ENCODE peak calls at places on chromosome X, in five cellular contexts. One of them, this sample, is unnamed.

GRCh38 chrX:24241822-24242648 is 71.8 kb downstream of the SUPT20HL2 start:
- DNase-seq in stomach: no peak
- DNase-seq in left ventricle myocardium inferior: no peak
- DNase-seq in foreskin keratinocyte: no peak
- DNase-seq in psoas muscle: no peak
- DNase-seq in this sample: no peak

GRCh38 chrX:23699636-23700194 is 32.4 kb downstream of the PRDX4 start:
- DNase-seq in psoas muscle: no peak
- DNase-seq in foreskin keratinocyte: no peak
- DNase-seq in stomach: no peak
- DNase-seq in left ventricle myocardium inferior: no peak
- DNase-seq in this sample: no peak

GRCh38 chrX:69016220-69016941 is 148.9 kb downstream of the PJA1 start:
- DNase-seq in left ventricle myocardium inferior: no peak
- DNase-seq in foreskin keratinocyte: no peak
- DNase-seq in psoas muscle: no peak
- DNase-seq in stomach: no peak
- DNase-seq in this sample: peak; percentile 65

GRCh38 chrX:155094468-155095061 is 23.3 kb downstream of the BRCC3 start:
- DNase-seq in foreskin keratinocyte: no peak
- DNase-seq in stomach: no peak
- DNase-seq in psoas muscle: no peak
- DNase-seq in left ventricle myocardium inferior: no peak
- DNase-seq in this sample: no peak

GRCh38 chrX:110104078-110104477 is 101.2 kb downstream of the TMEM164 start:
- DNase-seq in stomach: no peak
- DNase-seq in left ventricle myocardium inferior: no peak
- DNase-seq in psoas muscle: no peak
- DNase-seq in foreskin keratinocyte: no peak
- DNase-seq in this sample: no peak

GRCh38 chrX:23898412-23898959 is 9.3 kb downstream of the APOO start:
- DNase-seq in psoas muscle: no peak
- DNase-seq in left ventricle myocardium inferior: no peak
- DNase-seq in foreskin keratinocyte: peak; percentile 73
- DNase-seq in stomach: no peak
- DNase-seq in this sample: no peak

GRCh38 chrX:45009371-45010000 is 136.5 kb downstream of the KDM6A start:
- DNase-seq in foreskin keratinocyte: peak; percentile 45
- DNase-seq in psoas muscle: no peak
- DNase-seq in left ventricle myocardium inferior: no peak
- DNase-seq in stomach: no peak
- DNase-seq in this sample: no peak

GRCh38 chrX:136574548-136574947 is 42.5 kb downstream of the VGLL1 start:
- DNase-seq in psoas muscle: no peak
- DNase-seq in foreskin keratinocyte: no peak
- DNase-seq in stomach: no peak
- DNase-seq in left ventricle myocardium inferior: no peak
- DNase-seq in this sample: no peak

GRCh38 chrX:124383367-124383766 is 37.0 kb downstream of the SH2D1A start:
- DNase-seq in stomach: no peak
- DNase-seq in psoas muscle: no peak
- DNase-seq in foreskin keratinocyte: no peak
- DNase-seq in left ventricle myocardium inferior: no peak
- DNase-seq in this sample: no peak

GRCh38 chrX:14039344-14039743 is 9.7 kb upstream of the GEMIN8 start:
- DNase-seq in foreskin keratinocyte: no peak
- DNase-seq in left ventricle myocardium inferior: no peak
- DNase-seq in stomach: peak; percentile 60
- DNase-seq in psoas muscle: no peak
- DNase-seq in this sample: no peak

GRCh38 chrX:18654873-18655836 is 16.8 kb downstream of the RS1 start:
- DNase-seq in psoas muscle: no peak
- DNase-seq in foreskin keratinocyte: peak; percentile 7
- DNase-seq in stomach: peak; percentile 28
- DNase-seq in left ventricle myocardium inferior: no peak
- DNase-seq in this sample: no peak

GRCh38 chrX:137550561-137551305 is 15.2 kb upstream of the ZIC3 start:
- DNase-seq in foreskin keratinocyte: no peak
- DNase-seq in psoas muscle: no peak
- DNase-seq in left ventricle myocardium inferior: no peak
- DNase-seq in stomach: no peak
- DNase-seq in this sample: no peak

GRCh38 chrX:142244568-142244967 is 39.5 kb upstream of the MAGEC2 start:
- DNase-seq in foreskin keratinocyte: no peak
- DNase-seq in psoas muscle: no peak
- DNase-seq in left ventricle myocardium inferior: no peak
- DNase-seq in stomach: no peak
- DNase-seq in this sample: no peak

GRCh38 chrX:1163231-1163630 is 49.2 kb downstream of the CRLF2 start:
- DNase-seq in stomach: no peak
- DNase-seq in foreskin keratinocyte: no peak
- DNase-seq in left ventricle myocardium inferior: no peak
- DNase-seq in psoas muscle: no peak
- DNase-seq in this sample: no peak

GRCh38 chrX:66632986-66633385 is 5.9 kb downstream of the EDA2R start:
- DNase-seq in psoas muscle: no peak
- DNase-seq in stomach: no peak
- DNase-seq in left ventricle myocardium inferior: no peak
- DNase-seq in foreskin keratinocyte: no peak
- DNase-seq in this sample: no peak

GRCh38 chrX:153874091-153874365 is 11.9 kb downstream of the L1CAM start:
- DNase-seq in psoas muscle: no peak
- DNase-seq in stomach: no peak
- DNase-seq in left ventricle myocardium inferior: no peak
- DNase-seq in foreskin keratinocyte: no peak
- DNase-seq in this sample: no peak

GRCh38 chrX:63784346-63784901 is 590 bp downstream of the ARHGEF9 start:
- DNase-seq in psoas muscle: no peak
- DNase-seq in stomach: no peak
- DNase-seq in left ventricle myocardium inferior: peak; percentile 13
- DNase-seq in foreskin keratinocyte: no peak
- DNase-seq in this sample: no peak

GRCh38 chrX:19721726-19722370 is 165.6 kb downstream of the SH3KBP1 start:
- DNase-seq in foreskin keratinocyte: no peak
- DNase-seq in stomach: no peak
- DNase-seq in psoas muscle: no peak
- DNase-seq in left ventricle myocardium inferior: peak; percentile 16
- DNase-seq in this sample: no peak

GRCh38 chrX:140918398-140919043 is 83.9 kb upstream of the SPANXB1 start:
- DNase-seq in left ventricle myocardium inferior: no peak
- DNase-seq in foreskin keratinocyte: peak; percentile 30
- DNase-seq in stomach: peak; percentile 27
- DNase-seq in psoas muscle: no peak
- DNase-seq in this sample: no peak

GRCh38 chrX:40471965-40472648 is 108.7 kb upstream of the ATP6AP2 start:
- DNase-seq in stomach: peak; percentile 38
- DNase-seq in left ventricle myocardium inferior: no peak
- DNase-seq in foreskin keratinocyte: peak; percentile 85
- DNase-seq in psoas muscle: no peak
- DNase-seq in this sample: no peak
- H3K27ac ChIP-seq in stomach: peak overlapping the region; percentile 40
- H3K27ac ChIP-seq in left ventricle myocardium inferior: no peak overlapping the region
- H3K27ac ChIP-seq in foreskin keratinocyte: no peak overlapping the region
- H3K27ac ChIP-seq in psoas muscle: no peak overlapping the region
- H3K27ac ChIP-seq in this sample: no peak overlapping the region

DNA sequence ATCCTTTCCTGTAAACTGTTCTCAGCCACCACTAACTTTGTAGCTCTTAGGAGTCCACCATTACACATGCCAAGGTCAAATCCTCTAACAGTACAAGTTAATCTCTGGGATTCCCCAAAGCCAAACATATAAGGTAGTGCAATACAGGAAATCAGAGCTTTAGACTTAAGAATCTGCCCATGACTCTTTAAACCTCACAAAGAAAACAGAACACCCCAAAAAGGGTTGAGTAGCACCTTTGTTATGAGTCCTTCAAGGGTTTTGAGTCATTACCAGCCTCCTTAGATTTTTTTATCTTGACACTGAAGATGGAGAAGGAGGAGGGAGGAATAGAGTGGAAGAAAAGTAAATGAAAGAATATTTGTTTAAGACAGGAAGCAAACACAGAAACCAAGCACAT is 243.9 kb upstream of the SPANXN1 start:
- DNase-seq in stomach: no peak
- DNase-seq in foreskin keratinocyte: no peak
- DNase-seq in psoas muscle: no peak
- DNase-seq in left ventricle myocardium inferior: no peak
- DNase-seq in this sample: no peak
- H3K27ac ChIP-seq in stomach: no peak overlapping the region
- H3K27ac ChIP-seq in foreskin keratinocyte: no peak overlapping the region
- H3K27ac ChIP-seq in psoas muscle: no peak overlapping the region
- H3K27ac ChIP-seq in left ventricle myocardium inferior: no peak overlapping the region
- H3K27ac ChIP-seq in this sample: no peak overlapping the region

GRCh38 chrX:132216806-132217202 is 2.4 kb downstream of the RAP2C start:
- DNase-seq in left ventricle myocardium inferior: no peak
- DNase-seq in psoas muscle: no peak
- DNase-seq in stomach: no peak
- DNase-seq in foreskin keratinocyte: peak; percentile 39
- DNase-seq in this sample: no peak

GRCh38 chrX:132217203-132218073 is 1.8 kb downstream of the RAP2C start:
- DNase-seq in foreskin keratinocyte: peak; percentile 76
- DNase-seq in stomach: peak; percentile 61
- DNase-seq in psoas muscle: peak; percentile 68
- DNase-seq in left ventricle myocardium inferior: peak; percentile 41
- DNase-seq in this sample: peak; percentile 79

GRCh38 chrX:132216283-132216682 is 3.0 kb downstream of the RAP2C start:
- DNase-seq in left ventricle myocardium inferior: no peak
- DNase-seq in foreskin keratinocyte: no peak
- DNase-seq in psoas muscle: no peak
- DNase-seq in stomach: no peak
- DNase-seq in this sample: no peak

GRCh38 chrX:132218100-132218807 is 993 bp downstream of the RAP2C start:
- DNase-seq in left ventricle myocardium inferior: peak; percentile 75
- DNase-seq in foreskin keratinocyte: peak; percentile 70
- DNase-seq in psoas muscle: peak; percentile 92
- DNase-seq in stomach: peak; percentile 81
- DNase-seq in this sample: peak; percentile 90

GRCh38 chrX:132214518-132214917 is 4.7 kb downstream of the RAP2C start:
- DNase-seq in stomach: no peak
- DNase-seq in left ventricle myocardium inferior: no peak
- DNase-seq in foreskin keratinocyte: no peak
- DNase-seq in psoas muscle: no peak
- DNase-seq in this sample: no peak
- H3K27ac ChIP-seq in stomach: no peak overlapping the region
- H3K27ac ChIP-seq in left ventricle myocardium inferior: no peak overlapping the region
- H3K27ac ChIP-seq in foreskin keratinocyte: no peak overlapping the region
- H3K27ac ChIP-seq in psoas muscle: no peak overlapping the region
- H3K27ac ChIP-seq in this sample: no peak overlapping the region

DNA sequence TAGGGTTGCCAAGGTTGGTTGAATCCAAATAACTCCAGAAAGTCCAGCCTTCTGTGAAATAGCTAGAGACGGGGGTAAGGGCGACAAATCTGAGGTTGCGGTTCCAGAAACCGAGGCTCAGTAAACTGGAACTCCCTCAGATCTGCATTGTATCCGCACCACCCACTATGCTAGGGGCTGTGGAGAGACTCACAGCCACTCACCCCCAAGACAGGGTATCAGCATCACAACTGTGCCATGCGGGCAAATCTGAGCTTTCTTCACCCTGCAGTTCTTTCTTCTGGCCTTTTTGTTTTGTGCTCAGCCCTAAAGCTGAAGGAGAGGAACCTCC is 581 bp downstream of the CA5B start:
- DNase-seq in stomach: no peak
- DNase-seq in foreskin keratinocyte: no peak
- DNase-seq in left ventricle myocardium inferior: no peak
- DNase-seq in psoas muscle: no peak
- DNase-seq in this sample: no peak
- H3K27ac ChIP-seq in stomach: peak overlapping the region; percentile 75
- H3K27ac ChIP-seq in foreskin keratinocyte: no peak overlapping the region
- H3K27ac ChIP-seq in left ventricle myocardium inferior: peak overlapping the region; percentile 46
- H3K27ac ChIP-seq in psoas muscle: no peak overlapping the region
- H3K27ac ChIP-seq in this sample: peak overlapping the region; percentile 73

GRCh38 chrX:104351173-104351769 is 96.5 kb upstream of the ESX1 start:
- DNase-seq in left ventricle myocardium inferior: no peak
- DNase-seq in psoas muscle: no peak
- DNase-seq in stomach: no peak
- DNase-seq in foreskin keratinocyte: peak; percentile 89
- DNase-seq in this sample: no peak
- H3K27ac ChIP-seq in left ventricle myocardium inferior: no peak overlapping the region
- H3K27ac ChIP-seq in psoas muscle: no peak overlapping the region
- H3K27ac ChIP-seq in stomach: no peak overlapping the region
- H3K27ac ChIP-seq in foreskin keratinocyte: no peak overlapping the region
- H3K27ac ChIP-seq in this sample: no peak overlapping the region

GRCh38 chrX:91435465-91435864 is 826 bp downstream of the PABPC5 start:
- DNase-seq in psoas muscle: no peak
- DNase-seq in left ventricle myocardium inferior: no peak
- DNase-seq in foreskin keratinocyte: no peak
- DNase-seq in stomach: no peak
- DNase-seq in this sample: no peak
- H3K27ac ChIP-seq in psoas muscle: no peak overlapping the region
- H3K27ac ChIP-seq in left ventricle myocardium inferior: peak overlapping the region; percentile 74
- H3K27ac ChIP-seq in foreskin keratinocyte: no peak overlapping the region
- H3K27ac ChIP-seq in stomach: peak overlapping the region; percentile 80
- H3K27ac ChIP-seq in this sample: peak overlapping the region; percentile 88

DNA sequence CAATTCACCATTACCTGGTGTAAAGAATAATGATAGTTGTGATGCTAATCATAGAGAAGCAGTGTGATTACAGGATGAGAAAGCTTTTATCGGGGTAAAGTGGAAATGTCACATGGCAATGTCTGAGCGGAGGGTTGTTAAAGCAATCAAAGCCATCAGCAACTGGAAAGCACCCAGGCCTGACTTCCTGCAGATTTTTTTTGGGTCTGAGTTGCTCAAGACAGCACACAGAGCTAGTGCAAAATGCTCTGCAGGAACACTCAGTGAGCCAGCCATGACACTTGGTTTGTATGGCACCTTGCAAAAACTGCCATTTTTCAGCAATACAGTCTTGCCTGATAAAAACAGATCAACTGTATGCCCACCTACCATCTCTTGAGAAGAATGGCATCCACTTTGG is 152.9 kb downstream of the COL4A6 start:
- DNase-seq in psoas muscle: no peak
- DNase-seq in foreskin keratinocyte: no peak
- DNase-seq in left ventricle myocardium inferior: no peak
- DNase-seq in stomach: no peak
- DNase-seq in this sample: no peak
- H3K27ac ChIP-seq in psoas muscle: no peak overlapping the region
- H3K27ac ChIP-seq in foreskin keratinocyte: no peak overlapping the region
- H3K27ac ChIP-seq in left ventricle myocardium inferior: no peak overlapping the region
- H3K27ac ChIP-seq in stomach: no peak overlapping the region
- H3K27ac ChIP-seq in this sample: no peak overlapping the region

This sample was measured in coronary artery.